ENCODE peak calls at places on chromosomes 6 and 20, in five cellular contexts. Q is cardiac muscle cell, F is HCT116, A is breast epithelium, J is fibroblast of lung. U is an unnamed sample. For H3K9me3, the result is how much of the 10 kb centered on the place peaks cover.

GRCh38 chr6:3324262-3324942 is 65.7 kb downstream of the PSMG4 start:
- DNase-seq in Q (peak), J (peak), A (no peak), F (no peak), U (no peak)

GRCh38 chr6:32668226-32668747 is 1.8 kb upstream of the HLA-DQB1 start:
- DNase-seq in J (no peak), Q (peak), F (peak), A (peak), U (peak)

GRCh38 chr20:35318502-35319157 is 26.4 kb upstream of the FAM83C start:
- DNase-seq in Q (peak), A (peak), J (peak), F (peak), U (no peak)

GRCh38 chr6:100283288-100283687 is 181.4 kb downstream of the SIM1 start:
- DNase-seq in A (no peak), Q (peak), F (peak), J (peak), U (no peak)

GRCh38 chr6:25481267-25481666 is 170.7 kb upstream of the SCGN start:
- DNase-seq in F (no peak), Q (no peak), A (no peak), J (no peak), U (no peak)

GRCh38 chr6:43984442-43985321 is 142.6 kb downstream of the MRPL14 start:
- DNase-seq in Q (peak), A (no peak), F (no peak), J (peak), U (no peak)

GRCh38 chr6:112744827-112745226 is 397.7 kb downstream of the RFPL4B start:
- DNase-seq in A (no peak), F (no peak), Q (no peak), J (no peak), U (no peak)

GRCh38 chr20:1357921-1358671 is 29.2 kb upstream of the SDCBP2 start:
- DNase-seq in A (no peak), Q (peak), J (peak), F (no peak), U (no peak)

GRCh38 chr20:25514747-25515340 is 70.5 kb downstream of the NINL start:
- DNase-seq in Q (no peak), A (no peak), J (no peak), F (no peak), U (no peak)

GRCh38 chr6:103101267-103101666 is 1707.8 kb downstream of the GRIK2 start:
- DNase-seq in F (no peak), Q (no peak), J (no peak), A (no peak), U (no peak)

GRCh38 chr6:87200469-87201174 is 45.3 kb downstream of the ZNF292 start:
- DNase-seq in A (no peak), Q (peak), F (no peak), J (peak), U (no peak)

GRCh38 chr6:360791-361373 is 30.7 kb upstream of the IRF4 start:
- DNase-seq in Q (no peak), J (no peak), F (no peak), A (no peak), U (no peak)
- H3K9me3 ChIP-seq in Q (under half), J (under half), F (under half), A (under half), U (under half)

GRCh38 chr20:37897008-37897548 is 5.8 kb upstream of the VSTM2L start:
- DNase-seq in J (no peak), A (no peak), Q (peak), F (no peak), U (no peak)
- TF ChIP-seq CTCF in J (peak), A (no peak), Q (peak), F (peak), U (no peak)

GRCh38 chr20:15440249-15440820 is 1102.9 kb upstream of the FLRT3 start:
- DNase-seq in Q (no peak), J (no peak), F (no peak), A (no peak), U (no peak)
- H3K9me3 ChIP-seq in Q (under half), J (under half), F (under half), A (under half), U (under half)

DNA sequence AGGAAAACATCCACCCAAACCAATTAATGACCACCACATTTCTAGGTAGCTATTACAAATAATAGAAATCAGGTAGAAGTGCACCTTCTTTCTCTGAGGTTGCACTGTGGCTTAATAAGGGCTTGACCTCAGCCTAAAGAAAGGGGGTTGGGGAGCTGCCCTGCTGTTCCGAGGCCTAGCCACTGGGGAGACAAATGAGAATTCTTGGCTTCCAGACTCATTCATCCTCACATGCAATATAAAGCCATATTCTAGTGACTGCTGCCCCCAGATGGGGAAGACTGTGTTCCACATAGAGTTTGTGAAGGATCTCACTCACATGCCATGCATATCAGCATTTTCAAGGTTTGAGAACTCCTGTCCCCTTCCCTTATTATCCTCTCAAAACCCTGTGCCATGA is 22.9 kb downstream of the SAYSD1 start:
- DNase-seq in F (no peak), Q (no peak), J (no peak), A (no peak), U (no peak)
- TF ChIP-seq CTCF in F (no peak), Q (no peak), J (no peak), A (no peak), U (no peak)

DNA sequence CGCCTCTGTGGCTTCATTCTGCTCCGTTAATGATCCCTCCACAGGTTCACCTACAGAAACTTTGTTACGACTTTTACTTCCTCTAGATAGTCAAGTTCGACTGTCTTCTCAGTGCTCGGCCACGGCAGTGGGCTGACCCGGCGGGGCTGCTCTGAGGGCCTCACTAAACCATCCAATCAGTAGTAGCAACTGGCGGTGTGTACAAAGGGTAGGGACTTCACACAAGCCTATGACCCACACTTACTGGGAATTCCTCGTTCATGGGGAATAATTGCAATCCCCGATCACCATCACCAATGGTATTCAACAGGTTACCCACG is 1959.2 kb upstream of the DEFB115 start:
- DNase-seq in F (no peak), A (no peak), Q (no peak), J (no peak), U (no peak)
- H3K9me3 ChIP-seq in F (under half), A (half or more), Q (under half), J (under half), U (under half)

U was measured in ascending aorta.